ENCODE peak calls at places on chromosome 2, in five cellular contexts. U is neuronal stem cell, P is H9, H is IMR-90, X is mesenchymal stem cell. L is an unnamed sample.

GRCh38 chr2:137838255-137839092 is 125.8 kb upstream of the HNMT start:
- DNase-seq in X (peak; percentile 51), H (peak; percentile 49), P (no peak), U (peak; percentile 45), L (no peak)

GRCh38 chr2:44740678-44741077 is 200.8 kb upstream of the SIX3 start:
- DNase-seq in X (no peak), H (peak; percentile 12), P (no peak), U (no peak), L (no peak)

GRCh38 chr2:27307545-27308358 is 493 bp downstream of the UCN start:
- DNase-seq in X (no peak), H (no peak), P (no peak), U (no peak), L (no peak)

GRCh38 chr2:44295113-44295512 is 19.8 kb downstream of the SLC3A1 start:
- DNase-seq in X (no peak), P (no peak), H (no peak), U (no peak), L (no peak)

GRCh38 chr2:163044116-163044515 is 205.5 kb upstream of the KCNH7 start:
- DNase-seq in H (no peak), P (no peak), X (no peak), U (no peak), L (no peak)

GRCh38 chr2:61235716-61236115 is 73.7 kb downstream of the C2orf74 start:
- DNase-seq in X (no peak), U (no peak), P (no peak), H (no peak), L (no peak)

GRCh38 chr2:16272038-16272788 is 331.9 kb downstream of the MYCN start:
- DNase-seq in H (no peak), X (no peak), P (no peak), U (no peak), L (no peak)

GRCh38 chr2:240341064-240341463 is 94.4 kb upstream of the GPC1 start:
- DNase-seq in P (no peak), X (no peak), H (no peak), U (no peak), L (no peak)

GRCh38 chr2:199136241-199136640 is 321.5 kb downstream of the SATB2 start:
- DNase-seq in P (no peak), X (no peak), H (peak; percentile 60), U (no peak), L (no peak)

GRCh38 chr2:121343191-121343590 is 58.2 kb upstream of the TFCP2L1 start:
- DNase-seq in U (no peak), H (no peak), P (no peak), X (no peak), L (no peak)

GRCh38 chr2:99104006-99104405 is 37.5 kb upstream of the C2orf15 start:
- DNase-seq in U (no peak), X (no peak), H (no peak), P (no peak), L (no peak)

DNA sequence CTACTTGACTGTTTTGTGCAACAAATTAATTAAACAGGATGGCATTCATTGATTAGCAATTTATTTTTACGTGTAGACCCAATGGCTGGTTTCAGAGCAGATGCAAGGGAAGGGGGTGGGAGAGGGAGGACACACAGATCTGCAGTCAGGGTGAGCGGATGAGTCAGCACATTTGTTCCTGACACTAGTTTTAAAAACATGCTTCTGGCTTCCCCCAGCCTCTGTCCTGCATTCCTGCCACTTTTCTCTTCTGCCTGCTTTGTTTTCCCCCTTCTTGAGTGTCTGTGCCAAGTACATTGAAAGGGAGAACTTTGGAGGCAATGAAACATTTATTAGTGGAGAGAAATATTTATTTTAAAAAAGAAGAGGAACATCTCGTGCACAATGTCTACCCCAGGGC is 52.1 kb downstream of the NRP2 start:
- DNase-seq in H (peak; percentile 90), X (peak; percentile 88), P (peak; percentile 62), U (no peak), L (no peak)
- H2BK120ac ChIP-seq in H (peak overlapping the region; percentile 67), X (peak overlapping the region; percentile 73), P (no peak overlapping the region), U (no peak overlapping the region), L (no peak overlapping the region)

DNA sequence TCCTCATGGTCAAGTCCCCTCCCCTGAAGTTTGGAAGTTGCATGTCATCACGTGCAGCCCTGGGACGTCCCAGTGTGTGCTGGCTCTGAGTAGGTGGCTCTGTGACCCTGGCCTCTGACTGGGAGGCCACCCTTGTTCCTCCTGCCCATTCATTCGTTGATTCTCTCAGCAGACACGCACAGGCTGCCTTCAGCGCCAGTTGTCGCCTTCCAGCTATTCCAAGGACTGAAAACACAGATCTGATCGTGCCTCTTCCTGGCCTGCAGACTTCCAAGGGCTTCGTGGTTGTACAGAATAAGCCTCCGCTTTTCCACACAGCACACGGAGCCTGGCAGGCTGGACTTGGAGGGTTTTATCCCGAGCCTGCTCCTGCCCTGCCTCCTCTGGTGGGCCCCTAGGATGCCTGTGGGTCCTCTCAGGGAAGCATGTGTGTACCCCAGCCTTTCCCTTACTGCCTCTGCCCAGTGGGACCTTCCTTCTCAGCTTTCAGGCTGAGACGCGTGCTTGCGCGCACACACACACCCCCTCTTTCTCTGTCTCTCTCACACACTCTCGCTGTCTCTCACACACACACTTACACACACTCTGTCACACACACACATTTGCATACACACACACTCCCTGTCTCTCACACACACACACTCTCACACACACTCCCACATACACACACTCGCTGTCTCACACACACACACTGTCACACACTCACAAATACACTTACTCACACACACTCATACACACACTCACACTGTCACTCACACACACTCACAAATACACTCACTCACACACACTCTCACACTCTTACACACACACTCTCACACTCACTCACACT is 17.7 kb downstream of the SH3BP4 start:
- DNase-seq in P (no peak), X (peak; percentile 66), U (no peak), H (no peak), L (no peak)
- H2BK120ac ChIP-seq in P (no peak overlapping the region), X (peak overlapping the region; percentile 6), U (no peak overlapping the region), H (no peak overlapping the region), L (peak overlapping the region; percentile 18)

DNA sequence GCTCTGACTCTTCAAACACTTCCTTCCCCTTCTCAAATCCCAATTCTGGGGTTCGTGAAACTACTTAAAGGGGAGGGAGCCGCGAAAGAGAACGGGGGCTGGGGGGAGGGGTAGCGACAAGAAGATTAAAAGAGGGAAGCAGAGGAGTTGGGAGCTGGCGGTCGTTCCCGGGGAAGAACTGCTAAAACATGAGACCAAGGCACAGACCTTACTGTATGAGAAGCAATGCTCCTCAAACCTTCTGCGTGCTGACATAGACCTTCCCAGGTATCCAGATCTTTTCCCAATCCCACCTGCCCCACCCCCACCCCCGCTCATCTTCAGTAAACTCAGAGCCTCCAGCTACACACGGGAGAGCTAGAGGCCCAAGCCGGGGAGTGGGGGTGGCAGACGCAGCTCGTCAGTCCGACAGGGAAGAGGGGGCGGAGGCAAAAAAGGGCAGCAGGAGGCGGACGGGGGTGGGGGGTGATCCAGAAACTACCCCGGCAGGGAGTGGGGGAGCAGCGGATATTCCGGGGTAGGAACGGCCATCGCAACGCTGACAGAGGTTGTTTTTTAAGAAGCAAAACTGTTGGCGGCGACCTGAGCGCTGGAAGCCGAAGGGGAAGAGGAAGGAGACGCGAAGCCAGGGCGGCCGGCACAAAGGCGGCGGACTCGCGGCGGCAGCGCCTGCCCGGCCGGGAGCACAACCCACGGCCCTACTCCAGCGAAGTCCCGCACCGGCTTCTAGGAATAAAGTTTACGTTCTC is 987 bp downstream of the BAZ2B start:
- DNase-seq in P (peak; percentile 90), H (peak; percentile 91), X (peak; percentile 97), U (peak; percentile 78), L (peak; percentile 85)
- H2BK120ac ChIP-seq in P (peak overlapping the region; percentile 86), H (peak overlapping the region; percentile 78), X (peak overlapping the region; percentile 99), U (peak overlapping the region; percentile 87), L (peak overlapping the region; percentile 98)

DNA sequence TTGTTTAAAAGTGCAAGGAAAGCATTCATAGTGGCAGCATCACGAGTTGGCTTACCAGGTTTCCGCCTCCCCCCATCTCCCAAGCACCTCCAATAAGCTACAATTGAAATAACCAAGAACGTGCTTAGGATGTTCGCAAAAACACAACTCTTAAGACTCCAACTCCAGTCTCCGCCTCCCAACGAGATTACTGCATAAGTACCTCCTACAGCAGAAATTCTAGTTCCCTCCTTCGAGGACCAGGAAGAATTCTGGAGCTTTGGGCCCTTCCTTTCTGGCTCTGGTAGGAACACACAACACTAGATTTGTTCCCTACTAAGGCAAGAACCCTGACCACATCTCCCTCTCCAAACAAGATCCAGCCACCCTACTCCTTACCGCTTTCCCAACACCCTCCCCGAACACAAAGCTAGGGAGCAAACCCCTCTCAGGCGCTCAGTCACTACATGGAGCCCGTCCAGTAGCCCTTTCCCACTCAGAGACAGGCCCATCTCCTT is 741 bp downstream of the ADAM17 start:
- DNase-seq in U (no peak), P (no peak), X (peak; percentile 89), H (peak; percentile 88), L (peak; percentile 45)
- H2BK120ac ChIP-seq in U (no peak overlapping the region), P (no peak overlapping the region), X (no peak overlapping the region), H (peak overlapping the region; percentile 58), L (no peak overlapping the region)

GRCh38 chr2:22406625-22407024 is 978.4 kb upstream of the KLHL29 start:
- DNase-seq in U (no peak), X (no peak), H (no peak), P (no peak), L (no peak)
- H2BK120ac ChIP-seq in U (no peak overlapping the region), X (no peak overlapping the region), H (no peak overlapping the region), P (no peak overlapping the region), L (no peak overlapping the region)

GRCh38 chr2:43099797-43100196 is 126.6 kb downstream of the ZFP36L2 start:
- DNase-seq in X (no peak), U (no peak), P (no peak), H (no peak), L (no peak)

GRCh38 chr2:43098539-43098938 is 127.9 kb downstream of the ZFP36L2 start:
- DNase-seq in P (no peak), X (no peak), U (no peak), H (no peak), L (no peak)

GRCh38 chr2:43100883-43101662 is 125.3 kb downstream of the ZFP36L2 start:
- DNase-seq in H (peak; percentile 43), X (no peak), U (peak; percentile 91), P (peak; percentile 78), L (no peak)

GRCh38 chr2:43101751-43102150 is 124.7 kb downstream of the ZFP36L2 start:
- DNase-seq in H (no peak), X (no peak), P (no peak), U (no peak), L (no peak)

GRCh38 chr2:43100362-43100882 is 126.0 kb downstream of the ZFP36L2 start:
- DNase-seq in H (no peak), X (no peak), P (no peak), U (no peak), L (no peak)
- H2BK120ac ChIP-seq in H (peak overlapping the region; percentile 34), X (peak overlapping the region; percentile 64), P (no peak overlapping the region), U (no peak overlapping the region), L (peak overlapping the region; percentile 79)

L was measured in trophoblast cell.